ENCODE peak calls at places on chromosomes 5 and 9, in eight cellular contexts. One of them, this sample, is unnamed.

GRCh38 chr9:124191691-124192208 is 66.0 kb upstream of the NEK6 start:
- DNase-seq in fibroblast of lung: no peak
- DNase-seq in mesenchymal stem cell: no peak
- DNase-seq in ovary: no peak
- DNase-seq in body of pancreas: no peak
- DNase-seq in effector memory CD4-positive, alpha-beta T cell: no peak
- DNase-seq in heart right ventricle: no peak
- DNase-seq in cardiac muscle cell: no peak
- DNase-seq in this sample: no peak

GRCh38 chr9:125190371-125190801 is 783 bp upstream of the PPP6C start:
- DNase-seq in ovary: no peak
- DNase-seq in effector memory CD4-positive, alpha-beta T cell: no peak
- DNase-seq in mesenchymal stem cell: no peak
- DNase-seq in cardiac muscle cell: peak; percentile 18
- DNase-seq in heart right ventricle: no peak
- DNase-seq in fibroblast of lung: peak; percentile 21
- DNase-seq in body of pancreas: peak; percentile 14
- DNase-seq in this sample: peak; percentile 51

GRCh38 chr5:96893342-96893741 is 17.0 kb downstream of the ERAP2 start:
- DNase-seq in effector memory CD4-positive, alpha-beta T cell: no peak
- DNase-seq in mesenchymal stem cell: peak; percentile 81
- DNase-seq in body of pancreas: no peak
- DNase-seq in heart right ventricle: no peak
- DNase-seq in cardiac muscle cell: peak; percentile 85
- DNase-seq in ovary: no peak
- DNase-seq in fibroblast of lung: peak; percentile 67
- DNase-seq in this sample: no peak

GRCh38 chr9:38384990-38385848 is 7.3 kb upstream of the ALDH1B1 start:
- DNase-seq in ovary: no peak
- DNase-seq in body of pancreas: no peak
- DNase-seq in effector memory CD4-positive, alpha-beta T cell: no peak
- DNase-seq in fibroblast of lung: no peak
- DNase-seq in mesenchymal stem cell: no peak
- DNase-seq in heart right ventricle: no peak
- DNase-seq in cardiac muscle cell: no peak
- DNase-seq in this sample: no peak

GRCh38 chr9:100555471-100555870 is 22.4 kb upstream of the CAVIN4 start:
- DNase-seq in ovary: no peak
- DNase-seq in cardiac muscle cell: no peak
- DNase-seq in body of pancreas: no peak
- DNase-seq in mesenchymal stem cell: no peak
- DNase-seq in heart right ventricle: no peak
- DNase-seq in effector memory CD4-positive, alpha-beta T cell: no peak
- DNase-seq in fibroblast of lung: no peak
- DNase-seq in this sample: no peak

GRCh38 chr5:68303038-68303738 is 87.6 kb downstream of the PIK3R1 start:
- DNase-seq in heart right ventricle: no peak
- DNase-seq in fibroblast of lung: no peak
- DNase-seq in cardiac muscle cell: no peak
- DNase-seq in ovary: no peak
- DNase-seq in effector memory CD4-positive, alpha-beta T cell: no peak
- DNase-seq in body of pancreas: no peak
- DNase-seq in mesenchymal stem cell: peak; percentile 26
- DNase-seq in this sample: no peak

GRCh38 chr5:170791325-170791954 is 7.9 kb downstream of the GABRP start:
- DNase-seq in body of pancreas: peak; percentile 85
- DNase-seq in effector memory CD4-positive, alpha-beta T cell: no peak
- DNase-seq in mesenchymal stem cell: peak; percentile 58
- DNase-seq in cardiac muscle cell: peak; percentile 78
- DNase-seq in fibroblast of lung: peak; percentile 54
- DNase-seq in heart right ventricle: peak; percentile 76
- DNase-seq in ovary: no peak
- DNase-seq in this sample: peak; percentile 20

GRCh38 chr5:13773652-13774051 is 170.8 kb downstream of the DNAH5 start:
- DNase-seq in body of pancreas: no peak
- DNase-seq in cardiac muscle cell: no peak
- DNase-seq in fibroblast of lung: no peak
- DNase-seq in heart right ventricle: no peak
- DNase-seq in ovary: no peak
- DNase-seq in mesenchymal stem cell: no peak
- DNase-seq in effector memory CD4-positive, alpha-beta T cell: no peak
- DNase-seq in this sample: no peak

GRCh38 chr9:127723013-127723412 is 7.1 kb downstream of the TTC16 start:
- DNase-seq in cardiac muscle cell: no peak
- DNase-seq in ovary: no peak
- DNase-seq in heart right ventricle: no peak
- DNase-seq in body of pancreas: no peak
- DNase-seq in fibroblast of lung: no peak
- DNase-seq in effector memory CD4-positive, alpha-beta T cell: no peak
- DNase-seq in mesenchymal stem cell: no peak
- DNase-seq in this sample: no peak

GRCh38 chr5:20368581-20368980 is 380.6 kb upstream of the CDH18 start:
- DNase-seq in fibroblast of lung: no peak
- DNase-seq in body of pancreas: no peak
- DNase-seq in mesenchymal stem cell: no peak
- DNase-seq in cardiac muscle cell: no peak
- DNase-seq in effector memory CD4-positive, alpha-beta T cell: no peak
- DNase-seq in heart right ventricle: no peak
- DNase-seq in ovary: no peak
- DNase-seq in this sample: no peak

GRCh38 chr9:70387663-70388062 is 26.8 kb downstream of the KLF9 start:
- DNase-seq in ovary: no peak
- DNase-seq in mesenchymal stem cell: peak; percentile 23
- DNase-seq in body of pancreas: no peak
- DNase-seq in cardiac muscle cell: no peak
- DNase-seq in heart right ventricle: no peak
- DNase-seq in effector memory CD4-positive, alpha-beta T cell: no peak
- DNase-seq in fibroblast of lung: no peak
- DNase-seq in this sample: no peak

GRCh38 chr5:167814828-167815227 is 476.6 kb upstream of the WWC1 start:
- DNase-seq in body of pancreas: no peak
- DNase-seq in effector memory CD4-positive, alpha-beta T cell: no peak
- DNase-seq in heart right ventricle: no peak
- DNase-seq in mesenchymal stem cell: peak; percentile 96
- DNase-seq in ovary: no peak
- DNase-seq in cardiac muscle cell: peak; percentile 97
- DNase-seq in fibroblast of lung: peak; percentile 78
- DNase-seq in this sample: no peak

GRCh38 chr5:134506054-134507039 is 19.1 kb upstream of the JADE2 start:
- DNase-seq in effector memory CD4-positive, alpha-beta T cell: no peak
- DNase-seq in body of pancreas: peak; percentile 94
- DNase-seq in mesenchymal stem cell: peak; percentile 54
- DNase-seq in fibroblast of lung: peak; percentile 46
- DNase-seq in cardiac muscle cell: peak; percentile 34
- DNase-seq in ovary: no peak
- DNase-seq in heart right ventricle: peak; percentile 82
- DNase-seq in this sample: no peak

GRCh38 chr5:2432070-2432920 is 319.2 kb downstream of the IRX2 start:
- DNase-seq in fibroblast of lung: no peak
- DNase-seq in mesenchymal stem cell: no peak
- DNase-seq in cardiac muscle cell: no peak
- DNase-seq in body of pancreas: no peak
- DNase-seq in ovary: no peak
- DNase-seq in heart right ventricle: no peak
- DNase-seq in effector memory CD4-positive, alpha-beta T cell: no peak
- DNase-seq in this sample: no peak

GRCh38 chr9:136048560-136049411 is 46.3 kb downstream of the NACC2 start:
- DNase-seq in effector memory CD4-positive, alpha-beta T cell: no peak
- DNase-seq in mesenchymal stem cell: no peak
- DNase-seq in body of pancreas: no peak
- DNase-seq in fibroblast of lung: no peak
- DNase-seq in heart right ventricle: no peak
- DNase-seq in ovary: no peak
- DNase-seq in cardiac muscle cell: no peak
- DNase-seq in this sample: no peak

GRCh38 chr9:112012026-112012902 is 115.7 kb downstream of the UGCG start:
- DNase-seq in fibroblast of lung: peak; percentile 87
- DNase-seq in cardiac muscle cell: peak; percentile 91
- DNase-seq in heart right ventricle: peak; percentile 22
- DNase-seq in mesenchymal stem cell: peak; percentile 90
- DNase-seq in effector memory CD4-positive, alpha-beta T cell: no peak
- DNase-seq in ovary: peak; percentile 21
- DNase-seq in body of pancreas: peak; percentile 49
- DNase-seq in this sample: no peak

GRCh38 chr5:131720714-131721113 is 76.1 kb downstream of the FNIP1 start:
- DNase-seq in ovary: no peak
- DNase-seq in body of pancreas: no peak
- DNase-seq in fibroblast of lung: peak; percentile 12
- DNase-seq in effector memory CD4-positive, alpha-beta T cell: no peak
- DNase-seq in heart right ventricle: no peak
- DNase-seq in cardiac muscle cell: peak; percentile 39
- DNase-seq in mesenchymal stem cell: no peak
- DNase-seq in this sample: no peak

GRCh38 chr9:117927354-117927753 is 223.2 kb downstream of the TLR4 start:
- DNase-seq in body of pancreas: no peak
- DNase-seq in fibroblast of lung: no peak
- DNase-seq in mesenchymal stem cell: no peak
- DNase-seq in effector memory CD4-positive, alpha-beta T cell: no peak
- DNase-seq in heart right ventricle: no peak
- DNase-seq in cardiac muscle cell: no peak
- DNase-seq in ovary: no peak
- DNase-seq in this sample: no peak

GRCh38 chr5:170861855-170862766 is at the start of gene RANBP17:
- DNase-seq in ovary: peak; percentile 16
- DNase-seq in body of pancreas: peak; percentile 66
- DNase-seq in mesenchymal stem cell: peak; percentile 82
- DNase-seq in cardiac muscle cell: peak; percentile 84
- DNase-seq in heart right ventricle: peak; percentile 35
- DNase-seq in effector memory CD4-positive, alpha-beta T cell: no peak
- DNase-seq in fibroblast of lung: peak; percentile 78
- DNase-seq in this sample: no peak

GRCh38 chr5:127060470-127060985 is 12.8 kb downstream of the C5orf63 start:
- DNase-seq in ovary: no peak
- DNase-seq in effector memory CD4-positive, alpha-beta T cell: no peak
- DNase-seq in body of pancreas: no peak
- DNase-seq in mesenchymal stem cell: no peak
- DNase-seq in cardiac muscle cell: no peak
- DNase-seq in heart right ventricle: no peak
- DNase-seq in fibroblast of lung: no peak
- DNase-seq in this sample: no peak

GRCh38 chr5:116573617-116574431 is 799 bp downstream of the SEMA6A start:
- DNase-seq in cardiac muscle cell: no peak
- DNase-seq in heart right ventricle: peak; percentile 13
- DNase-seq in mesenchymal stem cell: peak; percentile 63
- DNase-seq in fibroblast of lung: peak; percentile 40
- DNase-seq in ovary: peak; percentile 15
- DNase-seq in effector memory CD4-positive, alpha-beta T cell: no peak
- DNase-seq in body of pancreas: peak; percentile 28
- DNase-seq in this sample: peak; percentile 10

GRCh38 chr5:5386329-5386728 is 36.1 kb upstream of the ICE1 start:
- DNase-seq in cardiac muscle cell: no peak
- DNase-seq in fibroblast of lung: no peak
- DNase-seq in ovary: no peak
- DNase-seq in heart right ventricle: no peak
- DNase-seq in effector memory CD4-positive, alpha-beta T cell: no peak
- DNase-seq in mesenchymal stem cell: no peak
- DNase-seq in body of pancreas: no peak
- DNase-seq in this sample: no peak

GRCh38 chr9:105330755-105331154 is 86.3 kb downstream of the SLC44A1 start:
- DNase-seq in mesenchymal stem cell: no peak
- DNase-seq in heart right ventricle: no peak
- DNase-seq in effector memory CD4-positive, alpha-beta T cell: no peak
- DNase-seq in ovary: no peak
- DNase-seq in cardiac muscle cell: no peak
- DNase-seq in body of pancreas: no peak
- DNase-seq in fibroblast of lung: no peak
- DNase-seq in this sample: no peak
- H3K27ac ChIP-seq in mesenchymal stem cell: no peak overlapping the region
- H3K27ac ChIP-seq in heart right ventricle: no peak overlapping the region
- H3K27ac ChIP-seq in effector memory CD4-positive, alpha-beta T cell: no peak overlapping the region
- H3K27ac ChIP-seq in ovary: no peak overlapping the region
- H3K27ac ChIP-seq in cardiac muscle cell: no peak overlapping the region
- H3K27ac ChIP-seq in body of pancreas: no peak overlapping the region
- H3K27ac ChIP-seq in fibroblast of lung: no peak overlapping the region
- H3K27ac ChIP-seq in this sample: no peak overlapping the region

DNA sequence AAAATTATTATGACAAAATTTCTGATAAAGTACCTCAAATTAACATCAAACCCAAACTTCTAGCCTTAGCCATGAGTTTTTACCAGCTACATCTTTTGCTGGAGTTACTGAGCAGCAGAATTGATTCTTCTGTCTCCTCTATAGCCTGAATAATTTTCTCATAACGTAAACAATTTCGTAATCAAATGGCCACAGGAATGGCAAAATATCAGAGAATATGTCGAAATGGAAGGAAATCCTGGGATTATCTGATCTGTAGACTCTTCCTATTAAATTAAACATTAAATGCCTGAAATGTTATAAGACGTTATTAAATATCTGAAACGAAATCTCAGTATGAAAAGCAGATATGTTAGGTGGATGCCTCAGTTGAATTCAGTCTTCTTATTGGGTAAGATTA is 41.1 kb downstream of the LURAP1L start:
- DNase-seq in cardiac muscle cell: peak; percentile 80
- DNase-seq in ovary: no peak
- DNase-seq in body of pancreas: no peak
- DNase-seq in heart right ventricle: no peak
- DNase-seq in fibroblast of lung: peak; percentile 90
- DNase-seq in effector memory CD4-positive, alpha-beta T cell: no peak
- DNase-seq in mesenchymal stem cell: peak; percentile 59
- DNase-seq in this sample: no peak
- H3K4me1 ChIP-seq in cardiac muscle cell: no peaks in the 10 kb centered on the region
- H3K4me1 ChIP-seq in ovary: peaks cover 3% of the 10 kb centered on the region
- H3K4me1 ChIP-seq in body of pancreas: peaks cover 55% of the 10 kb centered on the region
- H3K4me1 ChIP-seq in heart right ventricle: no peaks in the 10 kb centered on the region
- H3K4me1 ChIP-seq in fibroblast of lung: peaks cover 28% of the 10 kb centered on the region
- H3K4me1 ChIP-seq in effector memory CD4-positive, alpha-beta T cell: no peaks in the 10 kb centered on the region
- H3K4me1 ChIP-seq in mesenchymal stem cell: peaks cover 2% of the 10 kb centered on the region
- H3K4me1 ChIP-seq in this sample: no peaks in the 10 kb centered on the region

GRCh38 chr5:6652025-6652424 is 18.8 kb downstream of the SRD5A1 start:
- DNase-seq in effector memory CD4-positive, alpha-beta T cell: no peak
- DNase-seq in mesenchymal stem cell: no peak
- DNase-seq in fibroblast of lung: no peak
- DNase-seq in body of pancreas: no peak
- DNase-seq in ovary: no peak
- DNase-seq in heart right ventricle: no peak
- DNase-seq in cardiac muscle cell: no peak
- DNase-seq in this sample: no peak
- H3K4me3 ChIP-seq in effector memory CD4-positive, alpha-beta T cell: no peak overlapping the region
- H3K4me3 ChIP-seq in mesenchymal stem cell: no peak overlapping the region
- H3K4me3 ChIP-seq in fibroblast of lung: no peak overlapping the region
- H3K4me3 ChIP-seq in body of pancreas: no peak overlapping the region
- H3K4me3 ChIP-seq in ovary: no peak overlapping the region
- H3K4me3 ChIP-seq in heart right ventricle: no peak overlapping the region
- H3K4me3 ChIP-seq in cardiac muscle cell: no peak overlapping the region
- H3K4me3 ChIP-seq in this sample: no peak overlapping the region

GRCh38 chr5:146797683-146798082 is 80.9 kb downstream of the PPP2R2B start:
- DNase-seq in mesenchymal stem cell: no peak
- DNase-seq in heart right ventricle: no peak
- DNase-seq in cardiac muscle cell: no peak
- DNase-seq in ovary: no peak
- DNase-seq in fibroblast of lung: no peak
- DNase-seq in effector memory CD4-positive, alpha-beta T cell: no peak
- DNase-seq in body of pancreas: no peak
- DNase-seq in this sample: no peak
- H3K27ac ChIP-seq in mesenchymal stem cell: no peak overlapping the region
- H3K27ac ChIP-seq in heart right ventricle: no peak overlapping the region
- H3K27ac ChIP-seq in cardiac muscle cell: peak overlapping the region; percentile 75
- H3K27ac ChIP-seq in ovary: no peak overlapping the region
- H3K27ac ChIP-seq in fibroblast of lung: no peak overlapping the region
- H3K27ac ChIP-seq in effector memory CD4-positive, alpha-beta T cell: no peak overlapping the region
- H3K27ac ChIP-seq in body of pancreas: no peak overlapping the region
- H3K27ac ChIP-seq in this sample: no peak overlapping the region

GRCh38 chr5:149543361-149544198 is 7.7 kb downstream of the CSNK1A1 start:
- DNase-seq in cardiac muscle cell: peak; percentile 43
- DNase-seq in effector memory CD4-positive, alpha-beta T cell: no peak
- DNase-seq in heart right ventricle: no peak
- DNase-seq in body of pancreas: no peak
- DNase-seq in mesenchymal stem cell: no peak
- DNase-seq in fibroblast of lung: no peak
- DNase-seq in ovary: no peak
- DNase-seq in this sample: no peak
- H3K4me1 ChIP-seq in cardiac muscle cell: peaks cover 36% of the 10 kb centered on the region
- H3K4me1 ChIP-seq in effector memory CD4-positive, alpha-beta T cell: peaks cover 27% of the 10 kb centered on the region
- H3K4me1 ChIP-seq in heart right ventricle: peaks cover 72% of the 10 kb centered on the region
- H3K4me1 ChIP-seq in body of pancreas: peaks cover 67% of the 10 kb centered on the region
- H3K4me1 ChIP-seq in mesenchymal stem cell: peaks cover 11% of the 10 kb centered on the region
- H3K4me1 ChIP-seq in fibroblast of lung: peaks cover 10% of the 10 kb centered on the region
- H3K4me1 ChIP-seq in ovary: peaks cover 19% of the 10 kb centered on the region
- H3K4me1 ChIP-seq in this sample: peaks cover 76% of the 10 kb centered on the region

This sample was measured in CD4-positive, CD25-positive, alpha-beta regulatory T cell.